ENCODE peak calls at places on chromosomes 16 and 17, in five cellular contexts. P, A, L, S and J are unnamed samples.
A peak's percentile ranks its signal among the peaks of the same experiment; 100 is the strongest.

GRCh38 chr16:54645328-54645727 is 285.3 kb upstream of the IRX5 start:
- DNase-seq in A (no peak), L (no peak), S (no peak), P (no peak), J (no peak)

GRCh38 chr17:44095647-44096496 is 25.3 kb downstream of the G6PC3 start:
- DNase-seq in P (peak; percentile 88), L (no peak), A (peak; percentile 93), S (peak; percentile 73), J (peak; percentile 95)

GRCh38 chr16:19810817-19811731 is 73.6 kb downstream of the GPRC5B start:
- DNase-seq in A (peak; percentile 31), S (no peak), L (no peak), P (peak; percentile 79), J (peak; percentile 56)

GRCh38 chr17:64159051-64159590 is 29.2 kb upstream of the ERN1 start:
- DNase-seq in A (no peak), L (no peak), P (no peak), S (no peak), J (no peak)

GRCh38 chr16:57611184-57611583 is 17.2 kb upstream of the ADGRG1 start:
- DNase-seq in P (peak; percentile 47), A (no peak), L (no peak), S (no peak), J (peak; percentile 43)

GRCh38 chr17:49315551-49315951 is 46.5 kb downstream of the ZNF652 start:
- DNase-seq in P (peak; percentile 97), A (peak; percentile 87), S (peak; percentile 71), L (no peak), J (peak; percentile 90)

GRCh38 chr17:1147664-1148063 is 32.1 kb downstream of the ABR start:
- DNase-seq in P (peak; percentile 87), S (no peak), A (peak; percentile 20), L (no peak), J (peak; percentile 67)

GRCh38 chr16:74760007-74760767 is 14.4 kb downstream of the FA2H start:
- DNase-seq in S (peak; percentile 43), A (no peak), L (no peak), P (peak; percentile 84), J (no peak)

GRCh38 chr17:2102931-2103398 is 48.1 kb downstream of the HIC1 start:
- DNase-seq in A (peak; percentile 68), L (no peak), S (no peak), P (no peak), J (peak; percentile 78)

GRCh38 chr16:56961851-56962281 is at the start of gene CETP:
- DNase-seq in P (no peak), A (no peak), S (no peak), L (no peak), J (no peak)

GRCh38 chr16:57775661-57776469 is 26.4 kb downstream of the KIFC3 start:
- DNase-seq in P (no peak), A (no peak), L (no peak), S (no peak), J (peak; percentile 27)

GRCh38 chr17:8151641-8152111 is 528 bp downstream of the PER1 start:
- DNase-seq in L (peak; percentile 98), A (peak; percentile 79), S (peak; percentile 93), P (no peak), J (peak; percentile 71)

GRCh38 chr17:75610103-75610984 is 22.7 kb downstream of the MYO15B start:
- DNase-seq in P (peak; percentile 93), S (no peak), L (no peak), A (no peak), J (no peak)

GRCh38 chr17:44556114-44556853 is 1.0 kb upstream of the FZD2 start:
- DNase-seq in L (no peak), P (peak; percentile 84), S (no peak), A (peak; percentile 67), J (peak; percentile 75)

GRCh38 chr17:4156750-4157381 is 13.9 kb downstream of the CYB5D2 start:
- DNase-seq in P (no peak), S (no peak), L (no peak), A (no peak), J (no peak)

GRCh38 chr16:55297062-55297909 is 26.7 kb upstream of the IRX6 start:
- DNase-seq in S (no peak), L (no peak), A (no peak), P (no peak), J (peak; percentile 2)

GRCh38 chr17:20187049-20187448 is 177.9 kb downstream of the SPECC1 start:
- DNase-seq in S (no peak), A (peak; percentile 52), L (no peak), P (no peak), J (peak; percentile 68)

GRCh38 chr17:37088459-37088858 is 139.7 kb downstream of the AATF start:
- DNase-seq in S (no peak), A (no peak), P (no peak), L (no peak), J (no peak)

GRCh38 chr16:75389096-75389692 is 44.1 kb downstream of the CFDP1 start:
- DNase-seq in S (no peak), A (no peak), L (no peak), P (no peak), J (no peak)

GRCh38 chr17:63696381-63696961 is 3.5 kb downstream of the LIMD2 start:
- DNase-seq in S (no peak), P (peak; percentile 65), A (peak; percentile 38), L (no peak), J (peak; percentile 34)

GRCh38 chr17:36066365-36066945 is 2.4 kb downstream of the CCL18 start:
- DNase-seq in S (no peak), L (no peak), P (no peak), A (no peak), J (no peak)

GRCh38 chr17:49862781-49863331 is 15.0 kb upstream of the TAC4 start:
- DNase-seq in A (peak; percentile 21), S (no peak), P (no peak), L (no peak), J (no peak)

GRCh38 chr16:53159781-53160436 is 105.1 kb downstream of the CHD9 start:
- DNase-seq in P (peak; percentile 46), L (no peak), S (no peak), A (peak; percentile 54), J (peak; percentile 61)

GRCh38 chr16:21156767-21157467 is 1.6 kb upstream of the LDAF1 start:
- DNase-seq in A (peak; percentile 81), L (no peak), P (peak; percentile 69), S (no peak), J (peak; percentile 75)

GRCh38 chr16:78211951-78212350 is 112.5 kb downstream of the WWOX start:
- DNase-seq in P (no peak), S (peak; percentile 70), L (peak; percentile 85), A (no peak), J (no peak)

GRCh38 chr17:64216385-64217248 is 46.4 kb downstream of the TEX2 start:
- DNase-seq in P (no peak), A (no peak), S (no peak), L (no peak), J (peak; percentile 69)

GRCh38 chr17:41733348-41734138 is 900 bp downstream of the HAP1 start:
- DNase-seq in S (no peak), P (no peak), L (no peak), A (no peak), J (no peak)
- H3K4me3 ChIP-seq in S (peak overlapping the region; percentile 45), P (peak overlapping the region; percentile 57), L (peak overlapping the region; percentile 53), A (no peak overlapping the region), J (no peak overlapping the region)

GRCh38 chr16:86363057-86363490 is 147.3 kb upstream of the FOXF1 start:
- DNase-seq in S (no peak), P (no peak), A (peak; percentile 97), L (no peak), J (peak; percentile 91)

GRCh38 chr16:86365513-86366040 is 144.8 kb upstream of the FOXF1 start:
- DNase-seq in A (no peak), P (no peak), S (no peak), L (no peak), J (no peak)

GRCh38 chr16:86362155-86362849 is 148.0 kb upstream of the FOXF1 start:
- DNase-seq in A (peak; percentile 32), S (no peak), L (no peak), P (no peak), J (no peak)

GRCh38 chr16:86363836-86364618 is 146.3 kb upstream of the FOXF1 start:
- DNase-seq in S (no peak), A (no peak), L (no peak), P (no peak), J (no peak)

DNA sequence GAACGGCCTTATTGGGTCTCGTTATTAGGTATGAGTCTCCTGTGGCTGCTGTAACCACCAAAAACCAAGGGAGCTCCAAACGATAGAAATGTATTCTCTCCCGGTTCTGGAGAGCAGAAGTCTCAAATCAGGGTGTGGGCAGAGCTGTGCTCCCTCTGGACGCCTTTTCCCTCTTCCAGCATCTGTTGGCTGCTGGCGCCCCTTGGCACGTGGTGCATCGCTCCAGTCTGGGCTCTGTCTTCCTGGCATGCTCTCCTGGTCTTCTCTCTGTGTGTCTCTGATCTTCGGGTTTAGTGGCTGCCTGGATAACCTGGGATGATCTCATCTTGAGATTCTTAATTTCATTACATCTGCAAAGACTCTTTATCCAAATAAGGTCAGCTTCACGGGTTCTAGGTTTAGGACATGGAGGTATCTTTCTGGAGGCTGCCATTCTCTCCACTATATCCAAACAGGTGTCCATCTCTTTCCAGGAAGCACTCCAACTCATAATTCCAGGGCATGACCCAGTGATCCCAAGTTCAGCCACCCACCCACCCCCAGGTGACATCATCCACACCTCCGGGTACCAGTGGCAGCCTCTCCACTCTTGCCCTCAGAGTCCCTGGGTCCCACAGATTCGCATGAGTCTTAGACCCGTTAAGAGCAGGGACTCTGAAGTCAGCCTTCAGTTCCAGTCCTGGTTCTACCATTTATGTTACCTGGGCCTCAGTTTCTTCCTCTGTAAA is 145.5 kb upstream of the FOXF1 start:
- DNase-seq in A (no peak), L (no peak), P (no peak), S (no peak), J (no peak)
- TF ChIP-seq CTCF in A (no peak), L (no peak), P (no peak), S (no peak), J (no peak)

DNA sequence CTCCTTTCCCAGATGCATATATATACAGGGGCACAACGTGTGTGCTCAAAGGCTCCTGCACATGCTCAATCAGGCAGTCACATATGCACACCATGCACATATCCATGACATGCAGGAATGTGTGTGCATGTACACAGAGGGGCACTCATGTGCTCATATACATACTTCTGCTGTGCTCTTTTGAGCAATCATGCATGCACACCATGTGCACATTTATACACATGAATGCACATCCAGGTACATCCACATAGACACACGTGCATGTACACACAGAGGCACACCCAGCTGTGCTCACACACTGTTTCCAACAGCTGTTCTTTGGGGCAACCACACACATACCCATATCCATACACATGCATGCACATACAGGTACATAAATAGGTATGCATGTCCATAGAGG is 165.3 kb downstream of the SALL1 start:
- DNase-seq in S (no peak), P (no peak), L (no peak), A (no peak), J (no peak)
- H3K4me3 ChIP-seq in S (no peak overlapping the region), P (no peak overlapping the region), L (no peak overlapping the region), A (no peak overlapping the region), J (no peak overlapping the region)

GRCh38 chr17:60579090-60579489 is 20.9 kb upstream of the PPM1D start:
- DNase-seq in L (no peak), A (peak; percentile 45), P (no peak), S (no peak), J (no peak)

GRCh38 chr17:60577147-60577925 is 22.7 kb upstream of the PPM1D start:
- DNase-seq in P (no peak), A (peak; percentile 70), S (no peak), L (no peak), J (no peak)

GRCh38 chr17:60573139-60573975 is 26.6 kb upstream of the PPM1D start:
- DNase-seq in P (no peak), L (no peak), S (no peak), A (peak; percentile 86), J (peak; percentile 52)
- TF ChIP-seq CTCF in P (no peak), L (no peak), S (no peak), A (peak; percentile 12), J (no peak)

GRCh38 chr16:85689285-85689949 is 663 bp upstream of the GINS2 start:
- DNase-seq in A (no peak), S (no peak), L (no peak), P (peak; percentile 33), J (peak; percentile 3)
- H3K4me3 ChIP-seq in A (peak overlapping the region; percentile 53), S (peak overlapping the region; percentile 59), L (peak overlapping the region; percentile 64), P (peak overlapping the region; percentile 81), J (peak overlapping the region; percentile 39)